ENCODE peak calls at places on chromosomes 1 and 21, in seven cellular contexts. S is activated CD8-positive, alpha-beta memory T cell treated with anti-CD3 and anti-CD28 coated beads for 4 hours; T is lower leg skin; D is NCI-H510A treated with DMSO at 0.1 percent for 48 hours; P is NCI-H460; R is NCI-H446 treated with DMSO at 0.1 percent for 48 hours; K is IMR-90. W is an unnamed sample.
A peak's percentile ranks its signal among the peaks of the same experiment; 100 is the strongest.

GRCh38 chr1:67559222-67559700 is 125.7 kb upstream of the GADD45A start:
- DNase-seq in D (no peak), R (no peak), P (peak; percentile 18), S (no peak), K (peak; percentile 64), T (peak; percentile 79), W (no peak)

GRCh38 chr21:16302851-16303282 is 573.1 kb downstream of the USP25 start:
- DNase-seq in D (no peak), T (peak; percentile 40), R (no peak), P (peak; percentile 72), S (no peak), K (peak; percentile 12), W (no peak)

GRCh38 chr1:226125097-226125630 is 61.4 kb downstream of the ACBD3 start:
- DNase-seq in S (peak; percentile 76), D (peak; percentile 77), R (peak; percentile 42), K (peak; percentile 73), P (peak; percentile 84), T (peak; percentile 79), W (peak; percentile 96)

GRCh38 chr1:56993355-56993985 is 27.7 kb upstream of the C8B start:
- DNase-seq in D (no peak), S (no peak), T (no peak), P (no peak), R (no peak), K (no peak), W (no peak)

GRCh38 chr1:17030186-17030585 is 18.5 kb upstream of the ATP13A2 start:
- DNase-seq in T (no peak), R (no peak), D (no peak), K (no peak), S (no peak), P (no peak), W (no peak)

GRCh38 chr1:29802181-29803068 is 566.1 kb downstream of the PTPRU start:
- DNase-seq in S (no peak), T (no peak), P (no peak), D (peak; percentile 36), K (no peak), R (no peak), W (peak; percentile 39)

GRCh38 chr1:181135815-181136737 is 47.6 kb downstream of the IER5 start:
- DNase-seq in P (peak; percentile 59), S (no peak), K (peak; percentile 94), T (no peak), R (no peak), D (no peak), W (no peak)

GRCh38 chr1:23742670-23743286 is 493 bp upstream of the ELOA start:
- DNase-seq in R (no peak), T (no peak), P (no peak), K (no peak), D (peak; percentile 61), S (peak; percentile 2), W (no peak)

GRCh38 chr21:27321791-27322190 is 354.9 kb upstream of the ADAMTS5 start:
- DNase-seq in R (no peak), T (no peak), P (no peak), S (no peak), D (no peak), K (no peak), W (no peak)

GRCh38 chr1:222865718-222866117 is 50.9 kb downstream of the DISP1 start:
- DNase-seq in R (no peak), D (no peak), P (no peak), K (no peak), T (no peak), S (no peak), W (no peak)

GRCh38 chr1:108082006-108082405 is 117.0 kb upstream of the VAV3 start:
- DNase-seq in S (no peak), T (no peak), P (no peak), D (no peak), K (no peak), R (peak; percentile 12), W (no peak)